ENCODE peak calls at places on chromosomes 12 and 14, in ten cellular contexts. X is HL-60, Z is uterus, U is lower lobe of right lung, W is tibial artery, S is left lung, K is colonic mucosa, P is testis, Y is neural progenitor cell, G is GM06990. E is an unnamed sample.

GRCh38 chr12:57046947-57047890 is 2.7 kb downstream of the MYO1A start:
- DNase-seq in Y (no peak), S (no peak), P (no peak), K (no peak), Z (no peak), X (peak; percentile 86), G (peak; percentile 24), W (no peak), U (no peak), E (no peak)

GRCh38 chr14:93891756-93892504 is 35.2 kb upstream of the FAM181A start:
- DNase-seq in P (no peak), S (no peak), U (no peak), Z (no peak), W (no peak), Y (no peak), K (no peak), X (no peak), G (no peak), E (no peak)

GRCh38 chr12:62724285-62724684 is 210.7 kb downstream of the PPM1H start:
- DNase-seq in P (no peak), K (no peak), U (no peak), X (no peak), G (no peak), S (no peak), W (no peak), Z (no peak), Y (no peak), E (no peak)

GRCh38 chr14:63457498-63457897 is 85.7 kb downstream of the PPP2R5E start:
- DNase-seq in W (no peak), X (no peak), K (no peak), U (no peak), G (no peak), P (no peak), S (no peak), Z (no peak), Y (no peak), E (no peak)

GRCh38 chr14:92651793-92652382 is 96.5 kb downstream of the LGMN start:
- DNase-seq in K (peak; percentile 48), W (peak; percentile 75), S (peak; percentile 85), G (peak; percentile 53), Z (no peak), U (peak; percentile 89), P (peak; percentile 73), Y (no peak), X (peak; percentile 82), E (no peak)

GRCh38 chr12:63894132-63894531 is 49.6 kb downstream of the SRGAP1 start:
- DNase-seq in Y (no peak), W (no peak), G (no peak), Z (no peak), U (no peak), K (no peak), P (no peak), X (peak; percentile 65), S (no peak), E (peak; percentile 58)

GRCh38 chr14:31403707-31404106 is 16.6 kb downstream of the HEATR5A start:
- DNase-seq in S (no peak), W (no peak), Y (no peak), G (no peak), Z (no peak), P (no peak), K (no peak), X (no peak), U (no peak), E (no peak)

GRCh38 chr14:25090716-25091454 is 40.9 kb upstream of the STXBP6 start:
- DNase-seq in W (no peak), X (no peak), P (peak; percentile 64), K (peak; percentile 81), U (no peak), Y (no peak), G (no peak), S (no peak), Z (no peak), E (peak; percentile 22)

GRCh38 chr12:13153180-13153579 is 43.3 kb upstream of the EMP1 start:
- DNase-seq in G (no peak), U (no peak), K (no peak), X (no peak), W (no peak), S (no peak), P (no peak), Z (no peak), Y (no peak), E (no peak)

GRCh38 chr12:27595231-27595642 is 71.2 kb downstream of the PPFIBP1 start:
- DNase-seq in K (peak; percentile 40), U (no peak), P (peak; percentile 72), G (no peak), Z (peak; percentile 45), S (no peak), Y (peak; percentile 82), X (no peak), W (peak; percentile 62), E (peak; percentile 87)

GRCh38 chr12:3032770-3033537 is 44.2 kb upstream of the TSPAN9 start:
- DNase-seq in G (no peak), S (no peak), W (no peak), K (no peak), P (peak; percentile 34), U (no peak), X (no peak), Y (no peak), Z (no peak), E (no peak)

GRCh38 chr12:76708291-76708690 is 55.6 kb upstream of the ZDHHC17 start:
- DNase-seq in X (no peak), Z (no peak), P (no peak), Y (no peak), K (no peak), S (no peak), W (no peak), U (no peak), G (no peak), E (peak; percentile 67)

GRCh38 chr14:32224731-32225377 is 21.8 kb upstream of the RNU6-8 start:
- DNase-seq in Z (peak; percentile 41), S (no peak), U (peak; percentile 49), Y (peak; percentile 47), P (no peak), X (no peak), K (no peak), W (no peak), G (no peak), E (peak; percentile 80)

GRCh38 chr12:8609061-8609570 is 3.5 kb downstream of the AICDA start:
- DNase-seq in Z (no peak), G (no peak), U (no peak), W (no peak), X (peak; percentile 10), S (no peak), K (no peak), Y (peak; percentile 56), P (peak; percentile 22), E (peak; percentile 43)

GRCh38 chr14:71321556-71322315 is 414.5 kb downstream of the PCNX1 start:
- DNase-seq in Y (peak; percentile 69), X (no peak), G (no peak), S (no peak), W (no peak), U (no peak), K (peak; percentile 49), P (peak; percentile 25), Z (no peak), E (peak; percentile 60)

GRCh38 chr12:91896725-91897515 is 248.7 kb downstream of the BTG1 start:
- DNase-seq in G (no peak), S (no peak), Y (no peak), K (no peak), U (no peak), P (no peak), Z (peak; percentile 66), W (peak; percentile 51), X (no peak), E (no peak)

GRCh38 chr14:105418269-105419054 is 1.2 kb upstream of the MTA1 start:
- DNase-seq in Z (no peak), G (no peak), X (no peak), Y (no peak), W (no peak), K (no peak), P (no peak), S (no peak), U (no peak), E (no peak)
- H3K4me3 ChIP-seq in Z (peak overlapping the region; percentile 47), G (no peak overlapping the region), X (no peak overlapping the region), Y (peak overlapping the region; percentile 84), W (peak overlapping the region; percentile 69), K (no peak overlapping the region), P (no peak overlapping the region), S (peak overlapping the region; percentile 50), U (peak overlapping the region; percentile 75), E (peak overlapping the region; percentile 74)

GRCh38 chr12:102885043-102885932 is 31.8 kb downstream of the PAH start:
- DNase-seq in X (no peak), W (no peak), U (no peak), P (no peak), Y (peak; percentile 78), K (no peak), G (no peak), S (no peak), Z (no peak), E (no peak)
- TF ChIP-seq CTCF in X (no peak), W (no peak), U (no peak), P (no peak), Y (no peak), K (no peak), G (no peak), S (no peak), Z (no peak), E (no peak)

DNA sequence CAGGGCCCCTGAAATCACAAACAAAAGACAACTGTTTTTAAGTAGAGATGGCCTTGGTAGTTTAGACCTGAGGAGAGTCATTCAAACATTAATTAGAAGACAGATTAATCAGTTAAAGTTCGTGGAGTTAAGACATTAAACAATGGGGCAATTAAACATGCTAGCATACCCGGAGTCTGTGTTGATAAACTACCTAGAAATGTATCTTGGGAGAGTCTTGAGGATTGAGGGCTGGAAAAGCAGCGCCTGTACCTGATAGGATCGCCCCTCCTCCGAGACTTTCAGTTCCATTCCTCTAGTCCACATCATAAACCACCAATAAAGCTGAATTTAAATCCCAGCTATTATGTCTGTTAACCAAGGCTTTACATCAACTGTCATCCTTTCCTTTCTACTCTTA is 1.0 kb upstream of the KRAS start:
- DNase-seq in S (no peak), X (no peak), G (no peak), W (no peak), Y (no peak), U (no peak), K (no peak), P (no peak), Z (no peak), E (no peak)
- H3K4me3 ChIP-seq in S (peak overlapping the region; percentile 88), X (no peak overlapping the region), G (no peak overlapping the region), W (peak overlapping the region; percentile 99), Y (peak overlapping the region; percentile 96), U (peak overlapping the region; percentile 81), K (peak overlapping the region; percentile 87), P (peak overlapping the region; percentile 98), Z (peak overlapping the region; percentile 98), E (peak overlapping the region; percentile 78)

DNA sequence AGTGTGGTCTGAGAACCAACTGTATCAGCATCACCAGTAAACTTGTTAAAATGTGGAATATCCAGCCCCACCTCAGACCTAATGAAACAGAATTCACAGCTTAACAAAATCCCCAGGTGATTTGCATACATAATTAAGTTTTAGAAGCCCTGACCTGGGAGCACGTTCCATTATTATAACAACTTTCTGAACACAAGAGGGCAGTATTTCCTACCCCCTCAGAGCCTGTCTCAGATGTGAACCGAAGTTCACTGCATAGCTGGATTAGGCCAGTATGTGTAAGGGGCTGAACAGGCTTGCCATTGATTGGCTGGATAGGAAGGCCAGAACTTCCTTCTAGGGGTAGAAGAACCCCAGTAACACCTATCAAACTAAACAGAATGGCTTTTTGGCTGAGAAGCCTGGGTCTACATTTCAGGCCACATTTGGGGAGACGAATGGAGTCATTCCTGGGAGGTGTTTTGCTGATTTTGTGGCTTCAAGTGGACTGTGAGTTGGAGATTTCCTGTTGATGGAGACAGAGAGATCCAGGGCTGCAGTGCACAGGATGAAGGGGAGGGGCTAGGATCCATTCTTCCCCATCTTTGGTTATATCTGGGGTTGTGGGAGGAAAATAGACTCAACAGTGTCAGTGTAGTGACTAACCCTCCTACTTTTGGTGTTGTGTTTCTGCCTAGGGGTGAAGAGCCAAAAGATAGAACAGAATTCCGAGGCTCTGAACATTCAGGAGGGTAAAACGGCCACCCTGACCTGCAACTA is 94.7 kb upstream of the OR4E1 start:
- DNase-seq in K (no peak), W (no peak), Y (peak; percentile 80), S (no peak), G (no peak), P (no peak), X (peak; percentile 12), U (no peak), Z (no peak), E (peak; percentile 4)
- TF ChIP-seq CTCF in K (peak; percentile 34), W (no peak), Y (peak; percentile 78), S (no peak), G (peak; percentile 47), P (peak; percentile 15), X (no peak), U (peak; percentile 38), Z (peak; percentile 6), E (peak; percentile 24)